ENCODE peak calls at places on chromosomes 7 and 10, in eight cellular contexts. One of them, this sample, is unnamed.

GRCh38 chr10:121485443-121486139 is 112.7 kb downstream of the FGFR2 start:
- DNase-seq in thyroid gland: no peak
- DNase-seq in lower lobe of right lung: no peak
- DNase-seq in endothelial cell: no peak
- DNase-seq in H9: no peak
- DNase-seq in WERI-Rb-1: no peak
- DNase-seq in RWPE1: no peak
- DNase-seq in AG04449: no peak
- DNase-seq in this sample: no peak

GRCh38 chr10:6607187-6607586 is 27.1 kb upstream of the PRKCQ start:
- DNase-seq in thyroid gland: no peak
- DNase-seq in lower lobe of right lung: no peak
- DNase-seq in endothelial cell: no peak
- DNase-seq in H9: no peak
- DNase-seq in WERI-Rb-1: no peak
- DNase-seq in RWPE1: no peak
- DNase-seq in AG04449: no peak
- DNase-seq in this sample: no peak

GRCh38 chr10:35783305-35783838 is 141.3 kb upstream of the FZD8 start:
- DNase-seq in thyroid gland: no peak
- DNase-seq in lower lobe of right lung: no peak
- DNase-seq in endothelial cell: no peak
- DNase-seq in H9: no peak
- DNase-seq in WERI-Rb-1: no peak
- DNase-seq in RWPE1: peak; percentile 55
- DNase-seq in AG04449: no peak
- DNase-seq in this sample: no peak

GRCh38 chr7:157291404-157292080 is 45.3 kb upstream of the DNAJB6 start:
- DNase-seq in thyroid gland: no peak
- DNase-seq in lower lobe of right lung: no peak
- DNase-seq in endothelial cell: no peak
- DNase-seq in H9: no peak
- DNase-seq in WERI-Rb-1: no peak
- DNase-seq in RWPE1: no peak
- DNase-seq in AG04449: no peak
- DNase-seq in this sample: no peak

GRCh38 chr10:121567569-121567968 is 30.7 kb downstream of the FGFR2 start:
- DNase-seq in thyroid gland: no peak
- DNase-seq in lower lobe of right lung: no peak
- DNase-seq in endothelial cell: no peak
- DNase-seq in H9: no peak
- DNase-seq in WERI-Rb-1: no peak
- DNase-seq in RWPE1: no peak
- DNase-seq in AG04449: no peak
- DNase-seq in this sample: no peak

GRCh38 chr7:26006421-26006820 is 145.6 kb upstream of the NFE2L3 start:
- DNase-seq in thyroid gland: no peak
- DNase-seq in lower lobe of right lung: no peak
- DNase-seq in endothelial cell: no peak
- DNase-seq in H9: no peak
- DNase-seq in WERI-Rb-1: no peak
- DNase-seq in RWPE1: no peak
- DNase-seq in AG04449: no peak
- DNase-seq in this sample: no peak

GRCh38 chr7:64875658-64876406 is 27.2 kb upstream of the ZNF273 start:
- DNase-seq in thyroid gland: no peak
- DNase-seq in lower lobe of right lung: no peak
- DNase-seq in endothelial cell: no peak
- DNase-seq in H9: no peak
- DNase-seq in WERI-Rb-1: no peak
- DNase-seq in RWPE1: no peak
- DNase-seq in AG04449: no peak
- DNase-seq in this sample: no peak

GRCh38 chr7:155896531-155897263 is 84.4 kb upstream of the SHH start:
- DNase-seq in thyroid gland: no peak
- DNase-seq in lower lobe of right lung: no peak
- DNase-seq in endothelial cell: no peak
- DNase-seq in H9: no peak
- DNase-seq in WERI-Rb-1: no peak
- DNase-seq in RWPE1: no peak
- DNase-seq in AG04449: no peak
- DNase-seq in this sample: no peak

GRCh38 chr10:35420044-35420443 is 83.7 kb downstream of the CCNY start:
- DNase-seq in thyroid gland: no peak
- DNase-seq in lower lobe of right lung: no peak
- DNase-seq in endothelial cell: no peak
- DNase-seq in H9: no peak
- DNase-seq in WERI-Rb-1: no peak
- DNase-seq in RWPE1: peak; percentile 46
- DNase-seq in AG04449: no peak
- DNase-seq in this sample: no peak

GRCh38 chr10:23293145-23293724 is 51.4 kb downstream of the C10orf67 start:
- DNase-seq in thyroid gland: no peak
- DNase-seq in lower lobe of right lung: no peak
- DNase-seq in endothelial cell: peak; percentile 69
- DNase-seq in H9: peak; percentile 67
- DNase-seq in WERI-Rb-1: peak; percentile 44
- DNase-seq in RWPE1: peak; percentile 38
- DNase-seq in AG04449: no peak
- DNase-seq in this sample: no peak

GRCh38 chr10:79314761-79315601 is 32.3 kb upstream of the PPIF start:
- DNase-seq in thyroid gland: no peak
- DNase-seq in lower lobe of right lung: peak; percentile 41
- DNase-seq in endothelial cell: no peak
- DNase-seq in H9: no peak
- DNase-seq in WERI-Rb-1: no peak
- DNase-seq in RWPE1: no peak
- DNase-seq in AG04449: no peak
- DNase-seq in this sample: no peak

GRCh38 chr7:121531175-121532070 is 135.3 kb upstream of the FAM3C start:
- DNase-seq in thyroid gland: no peak
- DNase-seq in lower lobe of right lung: no peak
- DNase-seq in endothelial cell: no peak
- DNase-seq in H9: no peak
- DNase-seq in WERI-Rb-1: peak; percentile 54
- DNase-seq in RWPE1: no peak
- DNase-seq in AG04449: no peak
- DNase-seq in this sample: no peak

GRCh38 chr7:118737935-118738334 is 513.4 kb downstream of the ANKRD7 start:
- DNase-seq in thyroid gland: no peak
- DNase-seq in lower lobe of right lung: no peak
- DNase-seq in endothelial cell: no peak
- DNase-seq in H9: no peak
- DNase-seq in WERI-Rb-1: no peak
- DNase-seq in RWPE1: no peak
- DNase-seq in AG04449: no peak
- DNase-seq in this sample: no peak

GRCh38 chr7:100489824-100490223 is 6.1 kb downstream of the NYAP1 start:
- DNase-seq in thyroid gland: no peak
- DNase-seq in lower lobe of right lung: no peak
- DNase-seq in endothelial cell: peak; percentile 67
- DNase-seq in H9: peak; percentile 89
- DNase-seq in WERI-Rb-1: peak; percentile 94
- DNase-seq in RWPE1: peak; percentile 84
- DNase-seq in AG04449: peak; percentile 51
- DNase-seq in this sample: no peak

GRCh38 chr7:7564323-7564780 is 2.3 kb upstream of the MIOS start:
- DNase-seq in thyroid gland: no peak
- DNase-seq in lower lobe of right lung: no peak
- DNase-seq in endothelial cell: no peak
- DNase-seq in H9: no peak
- DNase-seq in WERI-Rb-1: no peak
- DNase-seq in RWPE1: peak; percentile 74
- DNase-seq in AG04449: peak; percentile 75
- DNase-seq in this sample: no peak

GRCh38 chr10:83539528-83540308 is 599.6 kb upstream of the GHITM start:
- DNase-seq in thyroid gland: peak; percentile 78
- DNase-seq in lower lobe of right lung: no peak
- DNase-seq in endothelial cell: no peak
- DNase-seq in H9: peak; percentile 48
- DNase-seq in WERI-Rb-1: peak; percentile 35
- DNase-seq in RWPE1: no peak
- DNase-seq in AG04449: no peak
- DNase-seq in this sample: no peak

GRCh38 chr10:54402576-54402975 is 398.5 kb downstream of the PCDH15 start:
- DNase-seq in thyroid gland: no peak
- DNase-seq in lower lobe of right lung: no peak
- DNase-seq in endothelial cell: peak; percentile 31
- DNase-seq in H9: no peak
- DNase-seq in WERI-Rb-1: peak; percentile 12
- DNase-seq in RWPE1: peak; percentile 4
- DNase-seq in AG04449: no peak
- DNase-seq in this sample: no peak

GRCh38 chr10:110016037-110016436 is 8.3 kb downstream of the ADD3 start:
- DNase-seq in thyroid gland: peak; percentile 23
- DNase-seq in lower lobe of right lung: no peak
- DNase-seq in endothelial cell: no peak
- DNase-seq in H9: peak; percentile 41
- DNase-seq in WERI-Rb-1: no peak
- DNase-seq in RWPE1: no peak
- DNase-seq in AG04449: no peak
- DNase-seq in this sample: no peak
- TF ChIP-seq CTCF in thyroid gland: no peak
- TF ChIP-seq CTCF in lower lobe of right lung: no peak
- TF ChIP-seq CTCF in endothelial cell: no peak
- TF ChIP-seq CTCF in H9: peak; percentile 41
- TF ChIP-seq CTCF in WERI-Rb-1: peak; percentile 54
- TF ChIP-seq CTCF in RWPE1: peak; percentile 13
- TF ChIP-seq CTCF in AG04449: peak; percentile 18
- TF ChIP-seq CTCF in this sample: no peak

GRCh38 chr7:141866974-141867373 is 25.7 kb upstream of the PRSS37 start:
- DNase-seq in thyroid gland: no peak
- DNase-seq in lower lobe of right lung: no peak
- DNase-seq in endothelial cell: no peak
- DNase-seq in H9: no peak
- DNase-seq in WERI-Rb-1: no peak
- DNase-seq in RWPE1: no peak
- DNase-seq in AG04449: no peak
- DNase-seq in this sample: no peak
- TF ChIP-seq CTCF in thyroid gland: no peak
- TF ChIP-seq CTCF in lower lobe of right lung: no peak
- TF ChIP-seq CTCF in endothelial cell: no peak
- TF ChIP-seq CTCF in H9: no peak
- TF ChIP-seq CTCF in WERI-Rb-1: no peak
- TF ChIP-seq CTCF in RWPE1: no peak
- TF ChIP-seq CTCF in AG04449: no peak
- TF ChIP-seq CTCF in this sample: no peak

DNA sequence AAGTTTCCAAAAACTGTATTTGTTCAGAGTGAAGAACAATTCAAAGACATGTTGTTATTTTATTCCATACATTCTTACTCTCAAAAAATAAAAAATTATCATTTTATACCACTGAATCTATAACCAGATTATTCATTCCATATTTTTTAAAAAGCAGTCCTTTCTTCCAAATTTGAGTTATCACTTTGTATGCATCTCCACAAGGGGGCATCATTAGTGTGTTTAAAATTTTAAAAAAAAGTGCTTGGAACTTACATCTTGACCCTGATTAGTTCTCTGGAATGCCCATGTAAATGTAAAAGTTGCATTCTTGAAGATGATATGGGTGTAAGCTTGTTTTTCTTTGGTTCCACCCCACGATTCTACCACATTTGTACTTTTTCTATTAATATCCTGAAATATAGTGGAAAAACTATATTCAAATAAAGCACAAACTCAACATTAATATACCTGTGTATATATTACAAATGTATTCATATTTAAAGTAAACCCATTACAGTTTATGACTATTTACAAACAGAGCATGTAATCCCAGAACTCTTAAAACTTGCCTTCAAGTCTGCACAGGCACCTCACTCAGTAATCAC is 144.9 kb downstream of the ELAPOR2 start:
- DNase-seq in thyroid gland: no peak
- DNase-seq in lower lobe of right lung: no peak
- DNase-seq in endothelial cell: no peak
- DNase-seq in H9: no peak
- DNase-seq in WERI-Rb-1: no peak
- DNase-seq in RWPE1: peak; percentile 8
- DNase-seq in AG04449: no peak
- DNase-seq in this sample: no peak
- TF ChIP-seq CTCF in thyroid gland: no peak
- TF ChIP-seq CTCF in lower lobe of right lung: peak; percentile 35
- TF ChIP-seq CTCF in endothelial cell: peak; percentile 86
- TF ChIP-seq CTCF in H9: peak; percentile 72
- TF ChIP-seq CTCF in WERI-Rb-1: peak; percentile 9
- TF ChIP-seq CTCF in RWPE1: peak; percentile 75
- TF ChIP-seq CTCF in AG04449: peak; percentile 12
- TF ChIP-seq CTCF in this sample: no peak

GRCh38 chr10:74213019-74213418 is 62.0 kb downstream of the ADK start:
- DNase-seq in thyroid gland: no peak
- DNase-seq in lower lobe of right lung: no peak
- DNase-seq in endothelial cell: no peak
- DNase-seq in H9: no peak
- DNase-seq in WERI-Rb-1: no peak
- DNase-seq in RWPE1: no peak
- DNase-seq in AG04449: no peak
- DNase-seq in this sample: no peak

GRCh38 chr10:74207681-74208080 is 56.7 kb downstream of the ADK start:
- DNase-seq in thyroid gland: no peak
- DNase-seq in lower lobe of right lung: no peak
- DNase-seq in endothelial cell: no peak
- DNase-seq in H9: no peak
- DNase-seq in WERI-Rb-1: no peak
- DNase-seq in RWPE1: no peak
- DNase-seq in AG04449: no peak
- DNase-seq in this sample: no peak

GRCh38 chr10:74208081-74208480 is 57.1 kb downstream of the ADK start:
- DNase-seq in thyroid gland: peak; percentile 23
- DNase-seq in lower lobe of right lung: no peak
- DNase-seq in endothelial cell: no peak
- DNase-seq in H9: peak; percentile 47
- DNase-seq in WERI-Rb-1: no peak
- DNase-seq in RWPE1: no peak
- DNase-seq in AG04449: no peak
- DNase-seq in this sample: no peak

GRCh38 chr10:74208997-74209396 is 58.0 kb downstream of the ADK start:
- DNase-seq in thyroid gland: no peak
- DNase-seq in lower lobe of right lung: no peak
- DNase-seq in endothelial cell: no peak
- DNase-seq in H9: no peak
- DNase-seq in WERI-Rb-1: no peak
- DNase-seq in RWPE1: no peak
- DNase-seq in AG04449: no peak
- DNase-seq in this sample: no peak

DNA sequence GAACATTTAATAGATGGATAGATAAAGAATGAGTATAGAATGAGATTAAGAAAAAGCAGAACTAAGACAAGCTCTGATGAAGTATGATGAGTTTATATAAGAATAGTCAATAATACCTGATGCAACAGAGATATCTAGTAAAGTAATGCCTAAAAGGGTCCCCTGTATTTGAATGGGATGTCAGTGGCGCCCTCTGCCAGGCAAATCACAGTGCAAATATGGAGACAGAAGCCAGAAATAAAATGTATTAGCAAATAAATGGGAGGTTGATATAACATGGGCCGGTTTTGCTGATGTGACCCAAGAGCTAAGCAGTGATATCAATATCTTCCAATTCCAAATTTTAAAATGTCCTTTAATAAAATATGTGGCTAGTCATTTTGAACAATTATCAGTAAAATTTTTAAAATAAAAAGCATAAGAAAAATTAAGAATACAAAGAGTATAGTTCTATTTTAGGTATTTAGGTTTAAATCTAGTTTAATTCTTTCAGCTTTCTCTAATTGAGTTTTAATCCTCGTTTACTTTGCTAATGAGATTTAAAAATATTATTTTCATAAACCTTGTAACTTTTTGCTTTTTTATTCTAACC is 62.6 kb downstream of the ADK start:
- DNase-seq in thyroid gland: peak; percentile 64
- DNase-seq in lower lobe of right lung: no peak
- DNase-seq in endothelial cell: peak; percentile 24
- DNase-seq in H9: no peak
- DNase-seq in WERI-Rb-1: peak; percentile 43
- DNase-seq in RWPE1: peak; percentile 63
- DNase-seq in AG04449: no peak
- DNase-seq in this sample: no peak
- TF ChIP-seq CTCF in thyroid gland: peak; percentile 14
- TF ChIP-seq CTCF in lower lobe of right lung: peak; percentile 43
- TF ChIP-seq CTCF in endothelial cell: peak; percentile 36
- TF ChIP-seq CTCF in H9: peak; percentile 70
- TF ChIP-seq CTCF in WERI-Rb-1: peak; percentile 26
- TF ChIP-seq CTCF in RWPE1: peak; percentile 55
- TF ChIP-seq CTCF in AG04449: peak; percentile 57
- TF ChIP-seq CTCF in this sample: no peak

This sample was measured in omental fat pad.